ENCODE peak calls at places on chromosomes 6 and 20, in six cellular contexts. X is GM03348, S is KBM-7, L is fibroblast of mammary gland, K is activated gamma-delta T cell treated with Interleukin-2 at 50 U/mL for 16 hours, Q is COR-L47. E is an unnamed sample.
A peak's percentile ranks its signal among the peaks of the same experiment; 100 is the strongest.

GRCh38 chr6:150694889-150695288 is 95.2 kb downstream of the PLEKHG1 start:
- DNase-seq in X (no peak), S (no peak), L (no peak), K (no peak), Q (no peak), E (no peak)

GRCh38 chr6:22113046-22113766 is 183.6 kb downstream of the PRL start:
- DNase-seq in X (peak; percentile 79), S (no peak), L (peak; percentile 99), K (no peak), Q (no peak), E (peak; percentile 19)

GRCh38 chr6:37347177-37348145 is 6.3 kb upstream of the RNF8 start:
- DNase-seq in X (no peak), S (no peak), L (no peak), K (no peak), Q (no peak), E (no peak)

GRCh38 chr6:45714795-45715507 is 300.7 kb downstream of the CLIC5 start:
- DNase-seq in X (peak; percentile 88), S (peak; percentile 83), L (peak; percentile 94), K (peak; percentile 45), Q (peak; percentile 55), E (peak; percentile 88)

GRCh38 chr20:6036213-6036612 is 17.6 kb downstream of the LRRN4 start:
- DNase-seq in X (no peak), S (no peak), L (no peak), K (no peak), Q (no peak), E (no peak)

GRCh38 chr6:150079604-150080003 is 10.7 kb upstream of the ULBP3 start:
- DNase-seq in X (no peak), S (no peak), L (no peak), K (no peak), Q (no peak), E (no peak)

GRCh38 chr6:47822856-47823554 is 41.2 kb downstream of the OPN5 start:
- DNase-seq in X (no peak), S (no peak), L (peak; percentile 9), K (no peak), Q (no peak), E (no peak)

GRCh38 chr6:105459049-105459448 is 56.2 kb upstream of the PREP start:
- DNase-seq in X (no peak), S (no peak), L (no peak), K (peak; percentile 8), Q (no peak), E (no peak)

GRCh38 chr6:73108949-73109348 is 116.3 kb downstream of the KHDC1L start:
- DNase-seq in X (no peak), S (no peak), L (no peak), K (no peak), Q (no peak), E (no peak)

GRCh38 chr6:35943390-35943789 is 22.5 kb upstream of the SRPK1 start:
- DNase-seq in X (no peak), S (peak; percentile 14), L (no peak), K (no peak), Q (no peak), E (no peak)

GRCh38 chr6:11442495-11442894 is 95.1 kb upstream of the TMEM170B start:
- DNase-seq in X (no peak), S (no peak), L (no peak), K (no peak), Q (no peak), E (no peak)

GRCh38 chr6:27161946-27162603 is 85.4 kb upstream of the PRSS16 start:
- DNase-seq in X (peak; percentile 35), S (peak; percentile 79), L (peak; percentile 72), K (no peak), Q (peak; percentile 47), E (no peak)

GRCh38 chr6:128882991-128883571 is at the start of gene LAMA2:
- DNase-seq in X (peak; percentile 90), S (peak; percentile 20), L (peak; percentile 73), K (no peak), Q (no peak), E (no peak)

GRCh38 chr6:108868551-108869145 is 20.4 kb downstream of the ARMC2 start:
- DNase-seq in X (no peak), S (no peak), L (peak; percentile 36), K (no peak), Q (no peak), E (no peak)